ENCODE peak calls at places on chromosomes 6 and 20, in seven cellular contexts. One of them, this sample, is unnamed.

GRCh38 chr6:144145546-144145945 is 4.8 kb upstream of the STX11 start:
- DNase-seq in NCI-H1105: no peak
- DNase-seq in AG20443: no peak
- DNase-seq in mammary epithelial cell: no peak
- DNase-seq in nephron progenitor cell: no peak
- DNase-seq in left cardiac atrium: no peak
- DNase-seq in HEK293T: no peak
- DNase-seq in this sample: no peak

GRCh38 chr6:163716690-163717089 is 302.2 kb downstream of the QKI start:
- DNase-seq in HEK293T: no peak
- DNase-seq in mammary epithelial cell: no peak
- DNase-seq in left cardiac atrium: no peak
- DNase-seq in nephron progenitor cell: no peak
- DNase-seq in AG20443: no peak
- DNase-seq in NCI-H1105: no peak
- DNase-seq in this sample: no peak

GRCh38 chr6:94272327-94272726 is 853.0 kb upstream of the EPHA7 start:
- DNase-seq in left cardiac atrium: no peak
- DNase-seq in HEK293T: no peak
- DNase-seq in mammary epithelial cell: no peak
- DNase-seq in nephron progenitor cell: peak; percentile 3
- DNase-seq in NCI-H1105: no peak
- DNase-seq in AG20443: no peak
- DNase-seq in this sample: no peak

GRCh38 chr6:135166515-135166914 is 14.6 kb upstream of the MYB start:
- DNase-seq in AG20443: no peak
- DNase-seq in HEK293T: no peak
- DNase-seq in left cardiac atrium: no peak
- DNase-seq in mammary epithelial cell: no peak
- DNase-seq in NCI-H1105: no peak
- DNase-seq in nephron progenitor cell: no peak
- DNase-seq in this sample: no peak

GRCh38 chr6:157442296-157442695 is 61.3 kb downstream of the ZDHHC14 start:
- DNase-seq in AG20443: no peak
- DNase-seq in NCI-H1105: no peak
- DNase-seq in left cardiac atrium: no peak
- DNase-seq in mammary epithelial cell: no peak
- DNase-seq in nephron progenitor cell: no peak
- DNase-seq in HEK293T: no peak
- DNase-seq in this sample: no peak

GRCh38 chr6:119587537-119587936 is 238.0 kb upstream of the MAN1A1 start:
- DNase-seq in left cardiac atrium: no peak
- DNase-seq in AG20443: no peak
- DNase-seq in mammary epithelial cell: peak; percentile 84
- DNase-seq in NCI-H1105: no peak
- DNase-seq in HEK293T: no peak
- DNase-seq in nephron progenitor cell: no peak
- DNase-seq in this sample: no peak

GRCh38 chr6:155014715-155015300 is 19.7 kb downstream of the TIAM2 start:
- DNase-seq in HEK293T: no peak
- DNase-seq in AG20443: peak; percentile 28
- DNase-seq in NCI-H1105: no peak
- DNase-seq in nephron progenitor cell: no peak
- DNase-seq in left cardiac atrium: no peak
- DNase-seq in mammary epithelial cell: no peak
- DNase-seq in this sample: no peak

GRCh38 chr6:51959744-51960383 is 127.5 kb downstream of the PKHD1 start:
- DNase-seq in HEK293T: peak; percentile 69
- DNase-seq in nephron progenitor cell: peak; percentile 83
- DNase-seq in mammary epithelial cell: peak; percentile 55
- DNase-seq in left cardiac atrium: peak; percentile 61
- DNase-seq in AG20443: peak; percentile 78
- DNase-seq in NCI-H1105: peak; percentile 64
- DNase-seq in this sample: no peak

GRCh38 chr6:135703621-135704020 is 147.9 kb upstream of the PDE7B start:
- DNase-seq in NCI-H1105: no peak
- DNase-seq in AG20443: peak; percentile 17
- DNase-seq in mammary epithelial cell: no peak
- DNase-seq in left cardiac atrium: no peak
- DNase-seq in HEK293T: no peak
- DNase-seq in nephron progenitor cell: no peak
- DNase-seq in this sample: no peak

GRCh38 chr6:118825661-118826060 is 68.3 kb upstream of the ASF1A start:
- DNase-seq in mammary epithelial cell: no peak
- DNase-seq in AG20443: no peak
- DNase-seq in left cardiac atrium: no peak
- DNase-seq in NCI-H1105: no peak
- DNase-seq in nephron progenitor cell: no peak
- DNase-seq in HEK293T: no peak
- DNase-seq in this sample: no peak

GRCh38 chr6:74087898-74088297 is 391.9 kb downstream of the CD109 start:
- DNase-seq in HEK293T: no peak
- DNase-seq in left cardiac atrium: no peak
- DNase-seq in mammary epithelial cell: no peak
- DNase-seq in NCI-H1105: no peak
- DNase-seq in nephron progenitor cell: no peak
- DNase-seq in AG20443: peak; percentile 40
- DNase-seq in this sample: no peak

GRCh38 chr6:41072836-41073202 is at the start of gene NFYA:
- DNase-seq in NCI-H1105: peak; percentile 100
- DNase-seq in nephron progenitor cell: peak; percentile 100
- DNase-seq in AG20443: peak; percentile 95
- DNase-seq in HEK293T: no peak
- DNase-seq in left cardiac atrium: peak; percentile 99
- DNase-seq in mammary epithelial cell: no peak
- DNase-seq in this sample: peak; percentile 100

GRCh38 chr6:158861686-158862381 is 42.7 kb upstream of the EZR start:
- DNase-seq in nephron progenitor cell: no peak
- DNase-seq in left cardiac atrium: no peak
- DNase-seq in HEK293T: no peak
- DNase-seq in NCI-H1105: no peak
- DNase-seq in AG20443: no peak
- DNase-seq in mammary epithelial cell: peak; percentile 40
- DNase-seq in this sample: no peak

GRCh38 chr6:132320007-132320406 is 81.3 kb downstream of the MOXD1 start:
- DNase-seq in left cardiac atrium: no peak
- DNase-seq in AG20443: no peak
- DNase-seq in mammary epithelial cell: peak; percentile 30
- DNase-seq in nephron progenitor cell: no peak
- DNase-seq in HEK293T: no peak
- DNase-seq in NCI-H1105: no peak
- DNase-seq in this sample: no peak

GRCh38 chr20:35560105-35560511 is 18.2 kb downstream of the ERGIC3 start:
- DNase-seq in HEK293T: no peak
- DNase-seq in AG20443: no peak
- DNase-seq in left cardiac atrium: no peak
- DNase-seq in NCI-H1105: no peak
- DNase-seq in mammary epithelial cell: no peak
- DNase-seq in nephron progenitor cell: no peak
- DNase-seq in this sample: no peak

GRCh38 chr6:157675859-157676640 is 147.0 kb upstream of the SNX9 start:
- DNase-seq in AG20443: no peak
- DNase-seq in NCI-H1105: no peak
- DNase-seq in HEK293T: no peak
- DNase-seq in nephron progenitor cell: no peak
- DNase-seq in mammary epithelial cell: no peak
- DNase-seq in left cardiac atrium: no peak
- DNase-seq in this sample: no peak

GRCh38 chr20:38143238-38143645 is 21.8 kb downstream of the TGM2 start:
- DNase-seq in AG20443: no peak
- DNase-seq in nephron progenitor cell: no peak
- DNase-seq in left cardiac atrium: no peak
- DNase-seq in HEK293T: no peak
- DNase-seq in NCI-H1105: no peak
- DNase-seq in mammary epithelial cell: peak; percentile 48
- DNase-seq in this sample: no peak

GRCh38 chr6:122530440-122531046 is 58.9 kb upstream of the SERINC1 start:
- DNase-seq in HEK293T: peak; percentile 74
- DNase-seq in NCI-H1105: peak; percentile 56
- DNase-seq in AG20443: peak; percentile 69
- DNase-seq in left cardiac atrium: no peak
- DNase-seq in mammary epithelial cell: peak; percentile 62
- DNase-seq in nephron progenitor cell: peak; percentile 54
- DNase-seq in this sample: peak; percentile 20

GRCh38 chr20:58546756-58547526 is 31.7 kb upstream of the APCDD1L start:
- DNase-seq in NCI-H1105: peak; percentile 59
- DNase-seq in HEK293T: no peak
- DNase-seq in AG20443: no peak
- DNase-seq in mammary epithelial cell: no peak
- DNase-seq in nephron progenitor cell: no peak
- DNase-seq in left cardiac atrium: no peak
- DNase-seq in this sample: no peak

GRCh38 chr6:157430834-157431233 is 49.8 kb downstream of the ZDHHC14 start:
- DNase-seq in left cardiac atrium: no peak
- DNase-seq in AG20443: no peak
- DNase-seq in NCI-H1105: no peak
- DNase-seq in HEK293T: no peak
- DNase-seq in mammary epithelial cell: no peak
- DNase-seq in nephron progenitor cell: no peak
- DNase-seq in this sample: no peak

GRCh38 chr20:23049933-23050838 is 714 bp upstream of the THBD start:
- DNase-seq in left cardiac atrium: peak; percentile 79
- DNase-seq in AG20443: peak; percentile 38
- DNase-seq in HEK293T: peak; percentile 9
- DNase-seq in nephron progenitor cell: peak; percentile 39
- DNase-seq in mammary epithelial cell: peak; percentile 47
- DNase-seq in NCI-H1105: no peak
- DNase-seq in this sample: no peak

GRCh38 chr6:2118136-2118535 is 127.3 kb downstream of the GMDS start:
- DNase-seq in HEK293T: no peak
- DNase-seq in left cardiac atrium: no peak
- DNase-seq in NCI-H1105: no peak
- DNase-seq in mammary epithelial cell: no peak
- DNase-seq in nephron progenitor cell: no peak
- DNase-seq in AG20443: no peak
- DNase-seq in this sample: no peak

GRCh38 chr6:94349227-94349626 is 929.9 kb upstream of the EPHA7 start:
- DNase-seq in HEK293T: peak; percentile 15
- DNase-seq in left cardiac atrium: no peak
- DNase-seq in AG20443: no peak
- DNase-seq in nephron progenitor cell: no peak
- DNase-seq in NCI-H1105: no peak
- DNase-seq in mammary epithelial cell: no peak
- DNase-seq in this sample: no peak

GRCh38 chr20:3786126-3786484 is 435 bp downstream of the CENPB start:
- DNase-seq in left cardiac atrium: peak; percentile 58
- DNase-seq in nephron progenitor cell: peak; percentile 48
- DNase-seq in AG20443: peak; percentile 53
- DNase-seq in NCI-H1105: peak; percentile 51
- DNase-seq in HEK293T: peak; percentile 35
- DNase-seq in mammary epithelial cell: peak; percentile 52
- DNase-seq in this sample: no peak

GRCh38 chr6:41545174-41545702 is 943 bp upstream of the FOXP4 start:
- DNase-seq in NCI-H1105: no peak
- DNase-seq in HEK293T: no peak
- DNase-seq in AG20443: no peak
- DNase-seq in left cardiac atrium: peak; percentile 34
- DNase-seq in mammary epithelial cell: no peak
- DNase-seq in nephron progenitor cell: no peak
- DNase-seq in this sample: no peak

GRCh38 chr20:54452277-54452676 is 23.1 kb upstream of the DOK5 start:
- DNase-seq in AG20443: no peak
- DNase-seq in left cardiac atrium: no peak
- DNase-seq in HEK293T: no peak
- DNase-seq in mammary epithelial cell: no peak
- DNase-seq in NCI-H1105: no peak
- DNase-seq in nephron progenitor cell: no peak
- DNase-seq in this sample: no peak

GRCh38 chr6:158817298-158818007 is 1.7 kb downstream of the EZR start:
- DNase-seq in mammary epithelial cell: no peak
- DNase-seq in nephron progenitor cell: peak; percentile 25
- DNase-seq in HEK293T: no peak
- DNase-seq in NCI-H1105: peak; percentile 44
- DNase-seq in left cardiac atrium: peak; percentile 69
- DNase-seq in AG20443: no peak
- DNase-seq in this sample: no peak

GRCh38 chr6:5657684-5658429 is 348.9 kb downstream of the NRN1 start:
- DNase-seq in mammary epithelial cell: no peak
- DNase-seq in left cardiac atrium: no peak
- DNase-seq in NCI-H1105: no peak
- DNase-seq in AG20443: peak; percentile 56
- DNase-seq in HEK293T: no peak
- DNase-seq in nephron progenitor cell: no peak
- DNase-seq in this sample: no peak

GRCh38 chr6:27687154-27688013 is 214.5 kb upstream of the ZNF184 start:
- DNase-seq in NCI-H1105: peak; percentile 83
- DNase-seq in HEK293T: peak; percentile 65
- DNase-seq in left cardiac atrium: peak; percentile 75
- DNase-seq in AG20443: peak; percentile 87
- DNase-seq in nephron progenitor cell: peak; percentile 89
- DNase-seq in mammary epithelial cell: peak; percentile 76
- DNase-seq in this sample: peak; percentile 51

GRCh38 chr6:111795558-111795957 is 77.7 kb downstream of the FYN start:
- DNase-seq in AG20443: no peak
- DNase-seq in HEK293T: no peak
- DNase-seq in nephron progenitor cell: no peak
- DNase-seq in left cardiac atrium: no peak
- DNase-seq in NCI-H1105: no peak
- DNase-seq in mammary epithelial cell: no peak
- DNase-seq in this sample: no peak

GRCh38 chr6:66628917-66629316 is 921.9 kb upstream of the EYS start:
- DNase-seq in mammary epithelial cell: no peak
- DNase-seq in nephron progenitor cell: no peak
- DNase-seq in AG20443: no peak
- DNase-seq in HEK293T: no peak
- DNase-seq in left cardiac atrium: no peak
- DNase-seq in NCI-H1105: no peak
- DNase-seq in this sample: no peak

GRCh38 chr6:13527669-13528051 is 40.3 kb upstream of the GFOD1 start:
- DNase-seq in mammary epithelial cell: no peak
- DNase-seq in left cardiac atrium: no peak
- DNase-seq in nephron progenitor cell: no peak
- DNase-seq in NCI-H1105: no peak
- DNase-seq in AG20443: no peak
- DNase-seq in HEK293T: no peak
- DNase-seq in this sample: no peak

GRCh38 chr6:153312633-153313032 is 181.6 kb upstream of the RGS17 start:
- DNase-seq in AG20443: peak; percentile 6
- DNase-seq in HEK293T: peak; percentile 43
- DNase-seq in mammary epithelial cell: peak; percentile 68
- DNase-seq in left cardiac atrium: peak; percentile 29
- DNase-seq in NCI-H1105: peak; percentile 84
- DNase-seq in nephron progenitor cell: peak; percentile 25
- DNase-seq in this sample: no peak

GRCh38 chr20:25237610-25238318 is 10.1 kb upstream of the PYGB start:
- DNase-seq in left cardiac atrium: peak; percentile 84
- DNase-seq in nephron progenitor cell: no peak
- DNase-seq in HEK293T: no peak
- DNase-seq in NCI-H1105: no peak
- DNase-seq in mammary epithelial cell: peak; percentile 100
- DNase-seq in AG20443: peak; percentile 96
- DNase-seq in this sample: no peak

GRCh38 chr6:16104624-16105023 is 24.3 kb upstream of the MYLIP start:
- DNase-seq in left cardiac atrium: no peak
- DNase-seq in HEK293T: no peak
- DNase-seq in NCI-H1105: no peak
- DNase-seq in AG20443: no peak
- DNase-seq in nephron progenitor cell: peak; percentile 24
- DNase-seq in mammary epithelial cell: no peak
- DNase-seq in this sample: no peak

GRCh38 chr6:110491644-110492317 is 15.4 kb upstream of the SLC22A16 start:
- DNase-seq in nephron progenitor cell: no peak
- DNase-seq in left cardiac atrium: no peak
- DNase-seq in AG20443: no peak
- DNase-seq in mammary epithelial cell: peak; percentile 88
- DNase-seq in HEK293T: peak; percentile 64
- DNase-seq in NCI-H1105: no peak
- DNase-seq in this sample: no peak

GRCh38 chr6:34722451-34722850 is 25.9 kb upstream of the ILRUN start:
- DNase-seq in left cardiac atrium: no peak
- DNase-seq in AG20443: no peak
- DNase-seq in NCI-H1105: no peak
- DNase-seq in mammary epithelial cell: no peak
- DNase-seq in HEK293T: no peak
- DNase-seq in nephron progenitor cell: no peak
- DNase-seq in this sample: no peak

GRCh38 chr6:92468066-92468465 is 951.3 kb downstream of the EPHA7 start:
- DNase-seq in NCI-H1105: no peak
- DNase-seq in nephron progenitor cell: no peak
- DNase-seq in left cardiac atrium: no peak
- DNase-seq in AG20443: no peak
- DNase-seq in mammary epithelial cell: no peak
- DNase-seq in HEK293T: no peak
- DNase-seq in this sample: no peak